ENCODE peak calls at places on chromosomes 7 and 10, in six cellular contexts. E is non-pigmented ciliary epithelial cell; Q is neural crest cell; P is RPMI7951; T is mesothelial cell of epicardium; D is activated CD4-positive, alpha-beta T cell treated with anti-CD3 and anti-CD28 coated beads, Interleukin-2, amount 50 U/mL, for 1 hour. J is an unnamed sample.

GRCh38 chr10:59336632-59337031 is 25.7 kb downstream of the FAM13C start:
- DNase-seq in Q (no peak), D (no peak), E (no peak), T (no peak), P (no peak), J (no peak)

GRCh38 chr10:61323757-61324156 is 129.4 kb downstream of the TMEM26 start:
- DNase-seq in T (no peak), D (no peak), P (no peak), Q (no peak), E (no peak), J (no peak)

GRCh38 chr7:139682136-139683013 is 95.4 kb downstream of the HIPK2 start:
- DNase-seq in T (no peak), Q (no peak), D (no peak), P (peak), E (peak), J (no peak)

GRCh38 chr7:14395860-14396259 is 406.4 kb upstream of the ETV1 start:
- DNase-seq in P (no peak), T (no peak), Q (no peak), E (no peak), D (no peak), J (no peak)

GRCh38 chr7:64874114-64874513 is 29.0 kb upstream of the ZNF273 start:
- DNase-seq in T (no peak), P (peak), E (no peak), Q (no peak), D (no peak), J (no peak)

GRCh38 chr10:118332948-118333710 is 9.0 kb downstream of the FAM204A start:
- DNase-seq in E (no peak), D (no peak), Q (no peak), T (no peak), P (peak), J (no peak)

GRCh38 chr10:42979730-42980467 is 97.0 kb upstream of the RET start:
- DNase-seq in T (peak), D (no peak), E (no peak), Q (no peak), P (no peak), J (peak)

GRCh38 chr7:129840757-129841156 is 112.0 kb downstream of the UBE2H start:
- DNase-seq in Q (no peak), T (no peak), D (no peak), P (peak), E (no peak), J (no peak)

GRCh38 chr10:20166291-20166690 is 350.1 kb downstream of the PLXDC2 start:
- DNase-seq in P (no peak), D (no peak), Q (no peak), T (no peak), E (no peak), J (no peak)

GRCh38 chr7:122199171-122199570 is 55.1 kb upstream of the AASS start:
- DNase-seq in P (no peak), D (no peak), E (no peak), T (no peak), Q (no peak), J (no peak)

GRCh38 chr7:73442222-73442902 is 8.8 kb downstream of the FZD9 start:
- DNase-seq in Q (no peak), D (no peak), E (no peak), P (no peak), T (no peak), J (no peak)

GRCh38 chr7:17144313-17144712 is 154.1 kb upstream of the AHR start:
- DNase-seq in T (no peak), D (peak), E (no peak), P (peak), Q (no peak), J (no peak)

GRCh38 chr7:33762903-33763295 is 142.4 kb upstream of the BMPER start:
- DNase-seq in D (no peak), P (no peak), Q (no peak), T (no peak), E (no peak), J (no peak)

GRCh38 chr7:135745702-135746312 is 2.8 kb downstream of the FAM180A start:
- DNase-seq in Q (no peak), P (peak), T (no peak), E (peak), D (no peak), J (no peak)

GRCh38 chr10:50431791-50432190 is 180.5 kb upstream of the ASAH2 start:
- DNase-seq in Q (no peak), D (no peak), E (no peak), P (peak), T (no peak), J (no peak)

GRCh38 chr7:5549096-5549896 is 125.7 kb upstream of the TNRC18 start:
- DNase-seq in Q (no peak), E (no peak), P (peak), T (no peak), D (no peak), J (peak)

GRCh38 chr7:65846008-65846570 is 26.8 kb upstream of the VKORC1L1 start:
- DNase-seq in D (no peak), T (no peak), E (no peak), P (no peak), Q (no peak), J (no peak)

GRCh38 chr10:69642747-69643146 is 12.7 kb downstream of the FAM241B start:
- DNase-seq in T (no peak), Q (no peak), E (no peak), D (no peak), P (no peak), J (no peak)

GRCh38 chr10:99779335-99779734 is 3.1 kb upstream of the ABCC2 start:
- DNase-seq in T (no peak), Q (no peak), D (no peak), E (peak), P (peak), J (no peak)

GRCh38 chr7:88801046-88801445 is 5.5 kb upstream of the TEX47 start:
- DNase-seq in P (no peak), Q (no peak), D (no peak), T (no peak), E (no peak), J (no peak)

GRCh38 chr7:112202819-112203218 is 3.4 kb downstream of the DOCK4 start:
- DNase-seq in E (no peak), D (peak), P (no peak), Q (no peak), T (no peak), J (no peak)

GRCh38 chr7:156777364-156778069 is 115.5 kb downstream of the LMBR1 start:
- DNase-seq in D (no peak), E (no peak), Q (no peak), P (peak), T (no peak), J (no peak)

GRCh38 chr7:36157506-36158320 is 4.7 kb downstream of the EEPD1 start:
- DNase-seq in D (no peak), E (no peak), T (no peak), Q (no peak), P (no peak), J (no peak)

GRCh38 chr7:15751191-15751701 is 64.8 kb upstream of the MEOX2 start:
- DNase-seq in T (no peak), P (no peak), E (no peak), D (no peak), Q (no peak), J (no peak)

GRCh38 chr7:65840446-65840845 is 32.4 kb upstream of the VKORC1L1 start:
- DNase-seq in P (no peak), D (peak), Q (peak), E (no peak), T (no peak), J (peak)

GRCh38 chr7:148218603-148219002 is 372.0 kb upstream of the C7orf33 start:
- DNase-seq in P (no peak), Q (no peak), D (no peak), E (no peak), T (no peak), J (no peak)

GRCh38 chr7:38283809-38284208 is 10.4 kb upstream of the TARP start:
- DNase-seq in T (no peak), P (no peak), D (no peak), Q (no peak), E (no peak), J (no peak)

GRCh38 chr7:100044719-100045118 is 4.9 kb upstream of the ZSCAN21 start:
- DNase-seq in P (peak), E (no peak), T (no peak), D (no peak), Q (no peak), J (no peak)

GRCh38 chr7:158475036-158475678 is 112.5 kb downstream of the PTPRN2 start:
- DNase-seq in Q (no peak), T (no peak), E (no peak), P (no peak), D (no peak), J (peak)

J was measured in upper lobe of left lung.